ENCODE peak calls at places on chromosomes 6 and 20, in five cellular contexts. J is neural progenitor cell, Q is tibial nerve, F is NT2/D1, N is aorta. C is an unnamed sample.

GRCh38 chr6:108947114-108947854 is 99.1 kb downstream of the ARMC2 start:
- DNase-seq in J (no peak), Q (no peak), F (no peak), N (no peak), C (no peak)

GRCh38 chr6:83615025-83615999 is 93.6 kb downstream of the SNAP91 start:
- DNase-seq in J (peak; percentile 71), Q (no peak), F (peak; percentile 15), N (no peak), C (peak; percentile 40)

GRCh38 chr6:129502261-129502660 is 207.7 kb downstream of the ARHGAP18 start:
- DNase-seq in J (no peak), Q (no peak), F (no peak), N (no peak), C (no peak)

GRCh38 chr6:170099387-170099786 is 191.5 kb downstream of the DLL1 start:
- DNase-seq in J (no peak), Q (no peak), F (no peak), N (peak; percentile 37), C (no peak)

GRCh38 chr6:84417261-84417660 is 189.8 kb upstream of the CEP162 start:
- DNase-seq in J (no peak), Q (no peak), F (no peak), N (no peak), C (no peak)

GRCh38 chr6:148493374-148493773 is 150.7 kb downstream of the SASH1 start:
- DNase-seq in J (no peak), Q (no peak), F (no peak), N (no peak), C (no peak)

GRCh38 chr6:94362061-94362864 is 942.9 kb upstream of the EPHA7 start:
- DNase-seq in J (no peak), Q (no peak), F (no peak), N (peak; percentile 75), C (no peak)

GRCh38 chr6:88459224-88459623 is 293.1 kb upstream of the CNR1 start:
- DNase-seq in J (no peak), Q (no peak), F (no peak), N (no peak), C (no peak)

GRCh38 chr20:21739161-21739560 is 33.7 kb downstream of the PAX1 start:
- DNase-seq in J (no peak), Q (no peak), F (no peak), N (no peak), C (no peak)

GRCh38 chr20:22312744-22313346 is 271.5 kb downstream of the FOXA2 start:
- DNase-seq in J (peak; percentile 64), Q (no peak), F (peak; percentile 16), N (no peak), C (no peak)

GRCh38 chr6:113695506-113695905 is 161.6 kb upstream of the MARCKS start:
- DNase-seq in J (no peak), Q (no peak), F (no peak), N (no peak), C (no peak)

GRCh38 chr6:160996316-160996715 is 4.7 kb downstream of the MAP3K4 start:
- DNase-seq in J (no peak), Q (no peak), F (no peak), N (no peak), C (no peak)

GRCh38 chr6:26267083-26267589 is 97.9 kb upstream of the BTN3A2 start:
- DNase-seq in J (no peak), Q (no peak), F (no peak), N (no peak), C (peak; percentile 50)

GRCh38 chr6:117404548-117404947 is 21.2 kb downstream of the ROS1 start:
- DNase-seq in J (peak; percentile 18), Q (no peak), F (no peak), N (no peak), C (no peak)

GRCh38 chr6:111793711-111794111 is 79.5 kb downstream of the FYN start:
- DNase-seq in J (no peak), Q (no peak), F (no peak), N (no peak), C (no peak)

GRCh38 chr6:125099211-125100017 is 54.2 kb upstream of the TPD52L1 start:
- DNase-seq in J (peak; percentile 72), Q (no peak), F (no peak), N (peak; percentile 90), C (peak; percentile 85)

DNA sequence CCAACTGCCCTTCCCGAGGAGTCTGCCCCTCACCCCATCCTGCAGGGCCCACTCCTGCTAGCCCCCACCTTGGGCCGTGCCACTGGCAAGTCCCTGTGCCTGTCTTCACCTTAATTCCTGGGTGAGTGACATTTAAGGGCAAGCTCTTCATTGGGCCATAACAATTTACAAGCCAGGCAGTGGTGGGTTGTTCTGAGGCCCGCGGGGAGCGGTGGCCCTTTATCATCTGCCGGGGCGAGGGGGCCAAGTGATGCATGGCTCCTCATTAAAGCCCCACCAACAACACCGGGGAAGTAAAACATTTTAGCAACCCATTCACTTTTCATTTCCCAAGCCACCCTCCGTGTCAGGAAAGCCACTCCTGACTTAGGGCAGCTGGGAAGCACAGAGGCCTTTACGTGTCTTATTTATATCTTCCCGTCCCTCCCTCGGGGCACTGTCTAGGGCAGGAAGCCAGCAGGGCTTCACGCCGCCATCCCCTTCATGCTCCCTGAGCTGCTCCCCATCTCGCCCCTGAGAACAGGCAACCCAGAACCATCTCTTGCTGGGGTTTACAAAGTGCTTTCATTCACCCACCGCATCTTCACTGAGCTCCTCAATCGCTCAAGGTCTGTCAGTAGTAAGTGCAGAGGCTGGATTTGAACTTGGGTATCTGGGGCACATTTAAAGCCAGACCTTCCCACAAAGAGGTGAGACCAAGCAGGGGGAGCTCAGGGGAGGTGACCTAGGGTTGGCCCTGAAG is 55.5 kb upstream of the CCDC167 start:
- DNase-seq in J (no peak), Q (no peak), F (no peak), N (no peak), C (no peak)
- H3K4me1 ChIP-seq in J (peaks cover 56% of the 10 kb centered on the region), Q (no peaks in the 10 kb centered on the region), F (peaks cover 9% of the 10 kb centered on the region), N (no peaks in the 10 kb centered on the region), C (no peaks in the 10 kb centered on the region)

GRCh38 chr20:19301843-19302242 is 89.4 kb downstream of the SLC24A3 start:
- DNase-seq in J (no peak), Q (no peak), F (no peak), N (no peak), C (no peak)

GRCh38 chr20:19302714-19303113 is 90.3 kb downstream of the SLC24A3 start:
- DNase-seq in J (no peak), Q (no peak), F (no peak), N (no peak), C (no peak)

GRCh38 chr20:19301142-19301541 is 88.7 kb downstream of the SLC24A3 start:
- DNase-seq in J (no peak), Q (no peak), F (no peak), N (no peak), C (no peak)

GRCh38 chr20:19304886-19305415 is 92.5 kb downstream of the SLC24A3 start:
- DNase-seq in J (no peak), Q (no peak), F (no peak), N (no peak), C (no peak)

GRCh38 chr20:19304389-19304788 is 91.9 kb downstream of the SLC24A3 start:
- DNase-seq in J (no peak), Q (no peak), F (no peak), N (no peak), C (no peak)
- H3K4me3 ChIP-seq in J (no peak overlapping the region), Q (no peak overlapping the region), F (no peak overlapping the region), N (no peak overlapping the region), C (no peak overlapping the region)

GRCh38 chr20:48724891-48725588 is 102.8 kb downstream of the PREX1 start:
- DNase-seq in J (peak; percentile 19), Q (no peak), F (no peak), N (peak; percentile 52), C (no peak)
- H3K4me1 ChIP-seq in J (peaks cover 7% of the 10 kb centered on the region), Q (peaks cover 68% of the 10 kb centered on the region), F (peaks cover 5% of the 10 kb centered on the region), N (peaks cover 5% of the 10 kb centered on the region), C (no peaks in the 10 kb centered on the region)

GRCh38 chr6:141354191-141354950 is 778.4 kb upstream of the GJE1 start:
- DNase-seq in J (no peak), Q (no peak), F (no peak), N (no peak), C (no peak)
- H3K4me3 ChIP-seq in J (no peak overlapping the region), Q (no peak overlapping the region), F (no peak overlapping the region), N (no peak overlapping the region), C (no peak overlapping the region)

GRCh38 chr6:33271608-33272357 is at the start of the genes RPS18 and VPS52:
- DNase-seq in J (peak; percentile 99), Q (peak; percentile 88), F (peak; percentile 95), N (peak; percentile 93), C (peak; percentile 92)
- H3K4me1 ChIP-seq in J (peaks cover 42% of the 10 kb centered on the region), Q (peaks cover 45% of the 10 kb centered on the region), F (no peaks in the 10 kb centered on the region), N (no peaks in the 10 kb centered on the region), C (peaks cover 25% of the 10 kb centered on the region)

GRCh38 chr6:27766405-27766804 is 145.8 kb downstream of the OR2B2 start:
- DNase-seq in J (no peak), Q (no peak), F (no peak), N (no peak), C (no peak)
- H3K4me3 ChIP-seq in J (no peak overlapping the region), Q (no peak overlapping the region), F (no peak overlapping the region), N (no peak overlapping the region), C (no peak overlapping the region)

GRCh38 chr6:30885999-30886896 is 1.9 kb downstream of the DDR1 start:
- DNase-seq in J (peak; percentile 98), Q (no peak), F (peak; percentile 90), N (no peak), C (peak; percentile 81)
- H3K4me1 ChIP-seq in J (peaks cover 51% of the 10 kb centered on the region), Q (peaks cover 65% of the 10 kb centered on the region), F (peaks cover 19% of the 10 kb centered on the region), N (no peaks in the 10 kb centered on the region), C (peaks cover 28% of the 10 kb centered on the region)

GRCh38 chr6:90187437-90188049 is 109.1 kb downstream of the BACH2 start:
- DNase-seq in J (no peak), Q (no peak), F (no peak), N (no peak), C (no peak)

GRCh38 chr6:90190181-90190580 is 106.5 kb downstream of the BACH2 start:
- DNase-seq in J (no peak), Q (no peak), F (no peak), N (no peak), C (no peak)

GRCh38 chr6:90183587-90184333 is 112.9 kb downstream of the BACH2 start:
- DNase-seq in J (no peak), Q (no peak), F (no peak), N (no peak), C (no peak)

GRCh38 chr6:90184334-90185298 is 112.0 kb downstream of the BACH2 start:
- DNase-seq in J (no peak), Q (no peak), F (no peak), N (no peak), C (no peak)

GRCh38 chr6:90186637-90187361 is 109.8 kb downstream of the BACH2 start:
- DNase-seq in J (no peak), Q (no peak), F (no peak), N (no peak), C (no peak)
- H3K4me3 ChIP-seq in J (no peak overlapping the region), Q (no peak overlapping the region), F (no peak overlapping the region), N (no peak overlapping the region), C (no peak overlapping the region)